ENCODE peak calls at places on chromosomes 6 and 20, in six cellular contexts. K is HepG2, B is endothelial cell of umbilical vein, R is GM12878, Z is K562, L is A549. J is an unnamed sample.

GRCh38 chr6:53464942-53465460 is 79.9 kb downstream of the GCLC start:
- DNase-seq in L (no peak), R (no peak), Z (no peak), B (no peak), K (no peak), J (no peak)

GRCh38 chr6:162078126-162078525 is 649.4 kb downstream of the PRKN start:
- DNase-seq in R (no peak), Z (no peak), L (no peak), B (no peak), K (no peak), J (no peak)

GRCh38 chr20:17688965-17689364 is 6.9 kb upstream of the RRBP1 start:
- DNase-seq in R (no peak), B (peak; percentile 75), Z (no peak), K (no peak), L (no peak), J (no peak)

GRCh38 chr20:44615169-44615791 is 32.9 kb downstream of the PKIG start:
- DNase-seq in R (no peak), K (no peak), Z (no peak), B (peak; percentile 67), L (no peak), J (no peak)

GRCh38 chr6:35713006-35713405 is 23.8 kb upstream of the ARMC12 start:
- DNase-seq in K (no peak), Z (no peak), B (no peak), R (no peak), L (no peak), J (peak; percentile 45)

GRCh38 chr6:3410385-3411360 is 46.2 kb downstream of the SLC22A23 start:
- DNase-seq in B (peak; percentile 59), Z (peak; percentile 85), R (no peak), K (peak; percentile 95), L (peak; percentile 58), J (peak; percentile 85)

GRCh38 chr20:2453792-2454191 is 16.8 kb downstream of the SNRPB start:
- DNase-seq in L (no peak), K (no peak), B (no peak), Z (no peak), R (no peak), J (no peak)

GRCh38 chr6:57246307-57246706 is 24.2 kb upstream of the RAB23 start:
- DNase-seq in B (no peak), Z (no peak), R (no peak), L (no peak), K (no peak), J (no peak)

GRCh38 chr6:71768356-71768755 is 118.0 kb upstream of the RIMS1 start:
- DNase-seq in Z (no peak), K (no peak), R (no peak), L (no peak), B (no peak), J (no peak)

GRCh38 chr6:140636698-140637402 is 1262.4 kb upstream of the CITED2 start:
- DNase-seq in L (no peak), K (no peak), R (peak; percentile 21), B (no peak), Z (no peak), J (no peak)

GRCh38 chr20:37877832-37878772 is 24.8 kb upstream of the VSTM2L start:
- DNase-seq in R (no peak), B (no peak), Z (no peak), L (no peak), K (peak; percentile 75), J (no peak)

GRCh38 chr6:43334466-43335095 is 26.0 kb upstream of the CRIP3 start:
- DNase-seq in L (peak; percentile 62), R (no peak), Z (peak; percentile 72), K (peak; percentile 66), B (peak; percentile 66), J (peak; percentile 63)

GRCh38 chr6:54929245-54929909 is 82.8 kb downstream of the FAM83B start:
- DNase-seq in R (no peak), Z (no peak), L (peak; percentile 42), B (no peak), K (peak; percentile 92), J (no peak)

GRCh38 chr20:25341716-25342680 is 48.6 kb downstream of the ABHD12 start:
- DNase-seq in R (no peak), Z (no peak), K (no peak), L (no peak), B (no peak), J (no peak)

GRCh38 chr6:105170066-105170465 is 9.7 kb downstream of the POPDC3 start:
- DNase-seq in B (no peak), K (no peak), Z (no peak), L (no peak), R (no peak), J (no peak)

GRCh38 chr6:30988209-30988825 is 4.8 kb downstream of the MUC21 start:
- DNase-seq in Z (peak; percentile 57), K (no peak), L (no peak), R (no peak), B (no peak), J (no peak)

GRCh38 chr6:31582230-31582601 is at the start of gene LTB:
- DNase-seq in R (no peak), Z (no peak), K (no peak), L (no peak), B (no peak), J (peak; percentile 56)

GRCh38 chr20:41509801-41510200 is 108.4 kb downstream of the CHD6 start:
- DNase-seq in R (no peak), K (peak; percentile 72), B (no peak), Z (no peak), L (no peak), J (peak; percentile 8)

GRCh38 chr6:5278047-5278446 is 16.7 kb downstream of the FARS2 start:
- DNase-seq in K (no peak), Z (no peak), L (no peak), R (peak; percentile 60), B (no peak), J (no peak)

GRCh38 chr6:134564705-134565104 is 246.8 kb upstream of the SGK1 start:
- DNase-seq in L (no peak), K (peak; percentile 6), B (no peak), Z (no peak), R (no peak), J (no peak)

GRCh38 chr6:90458353-90459224 is 128.3 kb downstream of the MAP3K7 start:
- DNase-seq in B (no peak), L (no peak), R (no peak), Z (peak; percentile 78), K (no peak), J (no peak)

GRCh38 chr6:11785449-11785951 is 6.9 kb upstream of the ADTRP start:
- DNase-seq in Z (no peak), B (no peak), K (no peak), L (no peak), R (peak; percentile 73), J (no peak)

GRCh38 chr20:1964061-1964460 is 29.8 kb downstream of the PDYN start:
- DNase-seq in L (no peak), Z (no peak), B (no peak), R (no peak), K (no peak), J (peak; percentile 84)

GRCh38 chr6:69868252-69868804 is 2.0 kb downstream of the COL19A1 start:
- DNase-seq in K (no peak), R (no peak), B (no peak), Z (no peak), L (no peak), J (no peak)

GRCh38 chr6:52284131-52284459 is 447 bp downstream of the MCM3 start:
- DNase-seq in L (no peak), Z (peak; percentile 36), R (no peak), K (peak; percentile 67), B (no peak), J (peak; percentile 80)

DNA sequence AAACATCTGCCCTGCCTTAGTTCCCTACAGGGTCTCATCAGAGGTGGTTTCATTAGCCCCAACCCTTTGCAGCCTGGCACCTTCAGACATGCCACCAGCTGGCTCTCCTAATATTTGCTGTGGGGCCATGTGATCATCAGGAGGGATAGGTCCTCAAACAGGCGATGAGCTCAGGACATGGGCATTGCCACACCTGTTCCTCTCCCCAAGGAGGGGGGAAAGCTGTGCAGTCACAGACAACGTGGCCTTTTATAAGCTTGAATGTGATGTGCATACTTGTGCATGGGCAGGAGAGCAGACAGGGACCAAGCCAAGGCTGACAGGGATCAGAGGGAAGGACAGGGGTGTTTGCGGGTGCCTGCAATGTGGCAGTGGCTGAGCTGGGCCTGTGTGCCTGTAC is 78.8 kb upstream of the ZNFX1 start:
- DNase-seq in R (no peak), K (no peak), L (no peak), B (no peak), Z (no peak), J (no peak)
- TF ChIP-seq MYC in R (no peak), K (no peak), L (no peak), B (no peak), Z (no peak), J (no peak)

DNA sequence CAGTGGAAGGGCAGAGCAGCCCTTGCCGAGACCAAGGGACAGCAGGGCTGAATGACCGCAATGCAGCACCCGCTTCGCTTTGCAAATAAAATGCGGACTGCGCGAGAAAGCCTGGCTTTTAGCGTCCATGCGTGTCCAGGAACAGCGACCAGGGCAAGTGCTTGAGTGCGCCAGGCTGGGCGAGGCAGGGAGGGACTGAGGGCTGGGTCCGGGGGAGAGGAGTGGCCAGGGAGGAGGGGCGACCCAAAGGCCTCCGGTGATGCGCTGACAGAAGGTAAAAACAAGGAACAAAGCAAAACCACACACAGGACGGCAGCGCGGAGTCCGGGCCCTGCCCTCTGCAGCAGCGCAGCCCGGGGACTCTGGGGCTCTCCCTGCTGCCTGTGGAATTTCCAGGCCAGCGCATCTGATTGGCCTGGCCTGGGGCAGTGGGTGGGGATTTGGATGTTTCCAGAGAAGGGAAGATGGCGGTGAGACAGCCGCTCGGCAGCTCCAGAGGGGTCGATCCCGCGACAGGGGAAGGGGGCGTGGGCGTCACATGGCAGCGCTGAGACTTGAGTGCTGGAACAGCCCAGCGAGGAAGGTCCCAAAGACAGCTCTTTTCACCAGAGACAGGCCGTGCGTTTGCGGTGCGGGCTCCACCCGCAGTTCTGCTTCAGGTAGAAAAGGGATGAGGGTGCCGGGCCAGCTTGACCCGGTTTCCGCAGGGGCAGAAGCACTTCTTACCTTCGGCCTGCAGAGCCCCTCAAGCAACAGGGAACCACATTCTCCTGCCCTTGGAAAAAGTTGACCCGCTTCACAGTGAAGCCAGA is 51.8 kb downstream of the SSR1 start:
- DNase-seq in R (no peak), Z (peak; percentile 82), K (peak; percentile 96), L (peak; percentile 75), B (peak; percentile 86), J (peak; percentile 88)
- TF ChIP-seq POLR2A in R (no peak), Z (peak; percentile 72), K (peak; percentile 84), L (peak; percentile 67), B (peak; percentile 86), J (no peak)

GRCh38 chr6:101761124-101761601 is 367.7 kb downstream of the GRIK2 start:
- DNase-seq in Z (no peak), B (no peak), R (no peak), K (no peak), L (peak; percentile 1), J (peak; percentile 81)
- TF ChIP-seq MYC in Z (no peak), B (no peak), R (no peak), K (no peak), L (no peak), J (no peak)

DNA sequence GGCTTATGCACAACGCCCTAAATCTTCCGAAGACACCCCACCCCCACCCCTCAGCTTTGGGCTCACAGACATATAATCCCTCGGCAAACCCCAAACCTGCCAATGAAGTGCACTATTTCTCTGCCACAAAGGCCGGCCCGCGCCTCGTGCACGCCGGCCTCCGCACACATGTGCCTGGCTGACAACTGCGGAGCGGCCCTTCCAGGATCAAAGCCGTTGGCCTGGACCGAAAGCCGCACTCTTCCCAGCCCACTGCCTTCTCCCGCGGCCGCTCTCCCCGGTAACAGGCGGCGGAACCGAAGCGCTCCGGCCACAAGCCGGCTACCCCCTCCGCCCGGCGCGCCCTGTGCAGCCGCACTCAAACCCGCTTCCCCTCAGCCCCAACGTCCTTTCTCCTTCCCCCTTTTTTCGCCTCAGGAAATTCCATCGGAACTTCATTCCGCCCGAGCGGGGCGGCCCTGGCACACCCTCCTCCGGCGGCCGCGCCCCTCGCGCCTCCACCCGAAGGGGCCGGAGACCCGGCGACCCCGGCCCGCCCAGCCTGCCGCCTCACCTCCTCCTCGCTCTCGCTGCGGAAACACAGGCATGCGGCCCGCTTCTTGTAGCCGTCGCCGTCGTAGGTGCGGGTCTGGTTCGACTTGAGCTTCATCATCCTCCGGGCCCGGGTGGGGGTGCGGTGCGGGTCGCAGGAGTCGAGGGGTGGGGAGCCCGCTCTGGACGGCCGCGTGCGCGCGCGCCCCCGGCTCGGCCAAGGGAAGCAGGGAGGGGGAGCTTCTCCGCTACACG is 565 bp downstream of the NUDT3 start:
- DNase-seq in R (no peak), L (peak; percentile 66), K (peak; percentile 54), Z (peak; percentile 92), B (peak; percentile 61), J (peak; percentile 86)
- TF ChIP-seq POLR2A in R (peak; percentile 80), L (peak; percentile 28), K (peak; percentile 66), Z (peak; percentile 78), B (peak; percentile 58), J (peak; percentile 19)

J was measured in NB4.